ENCODE peak calls at places on chromosome 10, in five cellular contexts. U is astrocyte of the spinal cord, Z is AG04450, D is psoas muscle, M is glutamatergic neuron. R is an unnamed sample.

GRCh38 chr10:142371-142770 is 7.1 kb downstream of the ZMYND11 start:
- DNase-seq in U (no peak), Z (no peak), D (no peak), M (no peak), R (no peak)

GRCh38 chr10:124802313-124802675 is 675 bp downstream of the ABRAXAS2 start:
- DNase-seq in U (no peak), Z (no peak), D (no peak), M (no peak), R (no peak)

GRCh38 chr10:62264702-62265436 is 3.8 kb downstream of the RTKN2 start:
- DNase-seq in U (peak), Z (peak), D (no peak), M (no peak), R (no peak)

GRCh38 chr10:78190051-78190450 is 156.4 kb downstream of the RPS24 start:
- DNase-seq in U (no peak), Z (no peak), D (no peak), M (no peak), R (no peak)

GRCh38 chr10:132929953-132930640 is 12.3 kb downstream of the CFAP46 start:
- DNase-seq in U (no peak), Z (no peak), D (peak), M (no peak), R (no peak)

GRCh38 chr10:126197036-126197543 is 191.2 kb downstream of the ADAM12 start:
- DNase-seq in U (no peak), Z (no peak), D (no peak), M (no peak), R (no peak)

GRCh38 chr10:3113343-3113720 is 46.0 kb downstream of the PFKP start:
- DNase-seq in U (no peak), Z (no peak), D (no peak), M (no peak), R (no peak)

GRCh38 chr10:106436123-106436740 is 728.3 kb downstream of the SORCS1 start:
- DNase-seq in U (peak), Z (no peak), D (no peak), M (no peak), R (no peak)

GRCh38 chr10:111303887-111304286 is 227.1 kb downstream of the ADRA2A start:
- DNase-seq in U (no peak), Z (no peak), D (no peak), M (no peak), R (no peak)

GRCh38 chr10:126576336-126576735 is 94.2 kb downstream of the C10orf90 start:
- DNase-seq in U (peak), Z (no peak), D (no peak), M (no peak), R (no peak)

GRCh38 chr10:91194497-91195179 is 25.8 kb upstream of the PCGF5 start:
- DNase-seq in U (peak), Z (no peak), D (no peak), M (no peak), R (no peak)

GRCh38 chr10:43594944-43595589 is 11.2 kb upstream of the ZNF485 start:
- DNase-seq in U (peak), Z (no peak), D (no peak), M (no peak), R (no peak)

GRCh38 chr10:124837687-124838086 is 36.1 kb downstream of the ABRAXAS2 start:
- DNase-seq in U (no peak), Z (no peak), D (no peak), M (no peak), R (no peak)

GRCh38 chr10:47152861-47153349 is 147.1 kb upstream of the GDF10 start:
- DNase-seq in U (no peak), Z (no peak), D (no peak), M (no peak), R (no peak)

GRCh38 chr10:16392661-16393060 is 44.1 kb upstream of the PTER start:
- DNase-seq in U (no peak), Z (no peak), D (no peak), M (no peak), R (no peak)

GRCh38 chr10:128688154-128688553 is 561.9 kb upstream of the MKI67 start:
- DNase-seq in U (no peak), Z (no peak), D (no peak), M (no peak), R (no peak)

GRCh38 chr10:133308431-133309110 is at the start of the genes TUBGCP2 and ZNF511:
- DNase-seq in U (peak), Z (no peak), D (peak), M (peak), R (peak)

GRCh38 chr10:43113201-43113893 is 24.9 kb upstream of the CSGALNACT2 start:
- DNase-seq in U (no peak), Z (no peak), D (peak), M (peak), R (no peak)

GRCh38 chr10:99234067-99234738 is 1.4 kb downstream of the HPSE2 start:
- DNase-seq in U (peak), Z (no peak), D (peak), M (peak), R (peak)

GRCh38 chr10:112811741-112812551 is 138.1 kb upstream of the TCF7L2 start:
- DNase-seq in U (peak), Z (peak), D (no peak), M (no peak), R (no peak)

GRCh38 chr10:59465089-59465488 is 102.7 kb upstream of the FAM13C start:
- DNase-seq in U (peak), Z (peak), D (no peak), M (no peak), R (no peak)

GRCh38 chr10:73814896-73815718 is 3.7 kb upstream of the NDST2 start:
- DNase-seq in U (no peak), Z (no peak), D (peak), M (no peak), R (no peak)

GRCh38 chr10:88080213-88080612 is 216.8 kb downstream of the PTEN start:
- DNase-seq in U (peak), Z (no peak), D (no peak), M (no peak), R (no peak)

GRCh38 chr10:42951486-42952251 is 125.2 kb upstream of the RET start:
- DNase-seq in U (no peak), Z (no peak), D (peak), M (peak), R (no peak)

GRCh38 chr10:16814081-16814480 is 3.1 kb downstream of the RSU1 start:
- DNase-seq in U (no peak), Z (no peak), D (no peak), M (no peak), R (no peak)

DNA sequence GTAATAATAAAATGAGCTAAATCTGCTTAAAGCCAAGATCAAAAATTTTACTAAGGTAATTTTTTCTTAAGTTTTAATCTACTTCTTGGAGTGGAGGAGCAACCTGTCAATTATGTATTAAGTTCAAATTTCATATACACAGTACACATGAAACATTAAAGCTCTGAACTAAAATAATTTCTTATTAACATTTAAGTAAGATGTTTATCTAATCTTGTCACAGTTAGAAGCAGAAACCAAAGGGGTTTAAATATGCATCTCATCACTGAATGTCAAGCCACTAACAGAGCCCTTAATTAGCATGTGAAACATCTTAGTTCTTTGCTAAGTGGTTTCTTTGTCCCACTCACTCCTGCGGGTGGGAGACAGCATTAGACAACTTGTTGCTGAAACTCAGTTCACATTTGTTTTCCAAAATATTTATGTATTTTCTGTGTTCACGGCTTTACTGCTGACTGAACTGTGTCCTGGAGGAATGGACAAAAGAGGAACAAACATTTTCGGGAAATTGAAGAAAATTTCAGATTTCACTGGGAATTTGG is 130.9 kb upstream of the MBL2 start:
- DNase-seq in U (no peak), Z (no peak), D (no peak), M (no peak), R (no peak)
- TF ChIP-seq CTCF in U (no peak), Z (no peak), D (no peak), M (no peak), R (no peak)

GRCh38 chr10:69972951-69973350 is 79.7 kb upstream of the MACROH2A2 start:
- DNase-seq in U (no peak), Z (peak), D (no peak), M (no peak), R (no peak)

GRCh38 chr10:69965086-69965485 is 87.6 kb upstream of the MACROH2A2 start:
- DNase-seq in U (no peak), Z (no peak), D (no peak), M (no peak), R (no peak)

GRCh38 chr10:69969961-69970360 is 82.7 kb upstream of the MACROH2A2 start:
- DNase-seq in U (no peak), Z (no peak), D (no peak), M (no peak), R (no peak)

GRCh38 chr10:69965919-69966662 is 86.6 kb upstream of the MACROH2A2 start:
- DNase-seq in U (peak), Z (no peak), D (no peak), M (no peak), R (no peak)

GRCh38 chr10:69968830-69969229 is 83.8 kb upstream of the MACROH2A2 start:
- DNase-seq in U (no peak), Z (no peak), D (no peak), M (no peak), R (no peak)
- TF ChIP-seq CTCF in U (peak), Z (peak), D (no peak), M (no peak), R (peak)

GRCh38 chr10:36885746-36886145 is 239.7 kb upstream of the ANKRD30A start:
- DNase-seq in U (no peak), Z (no peak), D (no peak), M (no peak), R (no peak)

GRCh38 chr10:36886303-36886891 is 239.0 kb upstream of the ANKRD30A start:
- DNase-seq in U (no peak), Z (no peak), D (no peak), M (no peak), R (no peak)

GRCh38 chr10:36882781-36883180 is 242.6 kb upstream of the ANKRD30A start:
- DNase-seq in U (no peak), Z (no peak), D (no peak), M (no peak), R (no peak)

GRCh38 chr10:36880898-36881297 is 244.5 kb upstream of the ANKRD30A start:
- DNase-seq in U (peak), Z (peak), D (no peak), M (no peak), R (no peak)
- TF ChIP-seq CTCF in U (peak), Z (peak), D (peak), M (peak), R (peak)

GRCh38 chr10:48446785-48447184 is 140.3 kb downstream of the MAPK8 start:
- DNase-seq in U (no peak), Z (no peak), D (peak), M (no peak), R (no peak)

GRCh38 chr10:48442809-48443177 is 136.3 kb downstream of the MAPK8 start:
- DNase-seq in U (no peak), Z (no peak), D (no peak), M (no peak), R (no peak)

GRCh38 chr10:48445932-48446331 is 139.5 kb downstream of the MAPK8 start:
- DNase-seq in U (no peak), Z (no peak), D (no peak), M (no peak), R (no peak)

GRCh38 chr10:48444266-48444665 is 137.8 kb downstream of the MAPK8 start:
- DNase-seq in U (peak), Z (no peak), D (no peak), M (no peak), R (no peak)

DNA sequence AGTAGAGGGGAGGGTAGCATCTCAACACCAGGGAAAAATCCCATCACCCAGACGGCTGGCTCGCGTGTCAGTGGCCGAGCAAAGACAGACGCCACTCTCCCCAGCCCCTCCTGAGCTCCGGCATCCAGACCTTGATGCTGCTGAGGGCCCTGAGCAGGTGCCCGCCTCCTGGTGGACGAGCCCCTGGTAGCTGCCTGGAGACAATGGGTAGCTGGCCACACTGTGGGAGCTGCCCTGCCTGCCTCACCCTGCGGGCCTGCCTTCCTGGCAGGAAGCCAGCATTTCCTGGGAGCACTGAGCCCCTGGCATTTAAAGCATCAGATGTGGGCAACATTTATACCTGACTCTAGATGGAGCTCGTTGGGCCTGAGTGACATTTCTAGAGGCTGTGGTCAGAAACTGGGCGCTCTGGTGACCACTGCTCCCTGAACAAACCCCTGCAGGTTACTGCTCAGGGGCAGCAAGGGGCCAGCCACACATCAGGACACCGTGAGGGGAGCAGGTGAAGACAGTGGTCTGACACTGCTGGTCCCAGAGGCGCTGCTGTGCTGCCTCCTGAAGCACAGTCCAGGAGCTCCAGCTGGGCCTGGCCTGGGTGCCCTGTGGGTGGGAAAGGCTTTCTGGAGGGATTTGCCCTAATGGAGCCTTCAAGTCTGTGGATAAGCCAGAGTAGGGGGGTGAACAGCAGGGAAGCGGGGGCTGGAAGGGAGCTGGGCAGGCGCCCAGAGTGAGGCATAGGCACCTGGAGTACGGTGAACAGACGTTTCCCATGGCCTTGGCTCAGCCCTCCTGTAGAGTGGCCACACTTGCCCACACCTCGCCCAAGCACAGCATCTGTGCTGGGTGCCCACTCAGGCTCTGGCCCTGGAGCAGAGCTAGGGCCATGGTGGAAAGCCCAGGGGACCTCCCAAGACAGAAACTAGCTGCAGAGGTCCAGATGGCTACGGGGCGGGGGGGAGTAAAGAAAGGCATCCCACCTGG is 138.7 kb downstream of the MAPK8 start:
- DNase-seq in U (no peak), Z (no peak), D (no peak), M (peak), R (no peak)
- TF ChIP-seq CTCF in U (peak), Z (no peak), D (no peak), M (peak), R (no peak)

DNA sequence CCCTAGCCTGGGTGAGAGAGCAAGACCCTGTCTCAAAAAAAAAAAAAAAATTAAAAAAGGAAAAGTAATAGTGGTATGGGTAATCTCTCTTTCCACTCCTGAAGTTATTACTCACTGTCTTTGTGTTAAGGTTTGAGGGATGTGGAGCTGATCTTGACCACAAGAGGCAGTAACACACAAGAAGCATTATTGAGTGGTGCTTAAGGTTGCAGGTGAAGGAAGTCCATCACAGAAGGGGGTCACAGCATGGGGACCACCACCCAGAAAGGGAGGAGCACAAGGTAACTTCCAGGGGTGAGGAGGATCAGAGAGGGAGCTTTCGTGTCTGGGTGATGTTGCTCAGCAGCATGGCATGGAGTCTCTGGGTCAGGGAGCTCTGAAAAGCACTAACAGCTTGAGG is 100.2 kb upstream of the DNAJC1 start:
- DNase-seq in U (no peak), Z (no peak), D (no peak), M (no peak), R (no peak)
- TF ChIP-seq CTCF in U (peak), Z (peak), D (peak), M (peak), R (peak)

R was measured in neural crest cell.